ENCODE peak calls at places on chromosomes 11 and 22, in nine cellular contexts. One of them, this sample, is unnamed.

GRCh38 chr11:15333407-15333806 is 218.7 kb downstream of the INSC start:
- DNase-seq in H54: no peak
- DNase-seq in DMS53: no peak
- DNase-seq in central memory CD4-positive, alpha-beta T cell: no peak
- DNase-seq in activated naive CD8-positive, alpha-beta T cell treated with anti-CD3 and anti-CD28 coated beads, Interleukin-2, amount 50 U/mL, for 24 hours: no peak
- DNase-seq in substantia nigra: no peak
- DNase-seq in T-cell: no peak
- DNase-seq in activated naive CD4-positive, alpha-beta T cell treated with anti-CD3 and anti-CD28 coated beads for 36 hours: no peak
- DNase-seq in GM23338: no peak
- DNase-seq in this sample: no peak

GRCh38 chr11:81888391-81888790 is 845.3 kb downstream of the FAM181B start:
- DNase-seq in activated naive CD4-positive, alpha-beta T cell treated with anti-CD3 and anti-CD28 coated beads for 36 hours: no peak
- DNase-seq in central memory CD4-positive, alpha-beta T cell: no peak
- DNase-seq in T-cell: no peak
- DNase-seq in substantia nigra: no peak
- DNase-seq in DMS53: peak; percentile 65
- DNase-seq in GM23338: no peak
- DNase-seq in H54: no peak
- DNase-seq in activated naive CD8-positive, alpha-beta T cell treated with anti-CD3 and anti-CD28 coated beads, Interleukin-2, amount 50 U/mL, for 24 hours: no peak
- DNase-seq in this sample: no peak

GRCh38 chr11:61609000-61609969 is 28.4 kb upstream of the SYT7 start:
- DNase-seq in central memory CD4-positive, alpha-beta T cell: no peak
- DNase-seq in GM23338: no peak
- DNase-seq in activated naive CD4-positive, alpha-beta T cell treated with anti-CD3 and anti-CD28 coated beads for 36 hours: no peak
- DNase-seq in activated naive CD8-positive, alpha-beta T cell treated with anti-CD3 and anti-CD28 coated beads, Interleukin-2, amount 50 U/mL, for 24 hours: no peak
- DNase-seq in DMS53: peak; percentile 53
- DNase-seq in T-cell: no peak
- DNase-seq in H54: no peak
- DNase-seq in substantia nigra: no peak
- DNase-seq in this sample: no peak

GRCh38 chr11:73296501-73297230 is 11.4 kb upstream of the ARHGEF17 start:
- DNase-seq in central memory CD4-positive, alpha-beta T cell: no peak
- DNase-seq in substantia nigra: no peak
- DNase-seq in T-cell: no peak
- DNase-seq in activated naive CD4-positive, alpha-beta T cell treated with anti-CD3 and anti-CD28 coated beads for 36 hours: no peak
- DNase-seq in H54: no peak
- DNase-seq in activated naive CD8-positive, alpha-beta T cell treated with anti-CD3 and anti-CD28 coated beads, Interleukin-2, amount 50 U/mL, for 24 hours: no peak
- DNase-seq in GM23338: no peak
- DNase-seq in DMS53: no peak
- DNase-seq in this sample: no peak

GRCh38 chr11:46504817-46505613 is 88.8 kb downstream of the AMBRA1 start:
- DNase-seq in T-cell: no peak
- DNase-seq in activated naive CD4-positive, alpha-beta T cell treated with anti-CD3 and anti-CD28 coated beads for 36 hours: peak; percentile 12
- DNase-seq in GM23338: no peak
- DNase-seq in H54: no peak
- DNase-seq in activated naive CD8-positive, alpha-beta T cell treated with anti-CD3 and anti-CD28 coated beads, Interleukin-2, amount 50 U/mL, for 24 hours: no peak
- DNase-seq in DMS53: no peak
- DNase-seq in substantia nigra: no peak
- DNase-seq in central memory CD4-positive, alpha-beta T cell: no peak
- DNase-seq in this sample: no peak

GRCh38 chr22:17563936-17564391 is 666 bp downstream of the SLC25A18 start:
- DNase-seq in activated naive CD4-positive, alpha-beta T cell treated with anti-CD3 and anti-CD28 coated beads for 36 hours: no peak
- DNase-seq in activated naive CD8-positive, alpha-beta T cell treated with anti-CD3 and anti-CD28 coated beads, Interleukin-2, amount 50 U/mL, for 24 hours: no peak
- DNase-seq in GM23338: no peak
- DNase-seq in DMS53: no peak
- DNase-seq in substantia nigra: no peak
- DNase-seq in central memory CD4-positive, alpha-beta T cell: no peak
- DNase-seq in H54: no peak
- DNase-seq in T-cell: no peak
- DNase-seq in this sample: no peak

GRCh38 chr11:44993971-44994705 is 43.5 kb upstream of the TP53I11 start:
- DNase-seq in T-cell: no peak
- DNase-seq in GM23338: no peak
- DNase-seq in substantia nigra: no peak
- DNase-seq in DMS53: no peak
- DNase-seq in activated naive CD8-positive, alpha-beta T cell treated with anti-CD3 and anti-CD28 coated beads, Interleukin-2, amount 50 U/mL, for 24 hours: no peak
- DNase-seq in central memory CD4-positive, alpha-beta T cell: no peak
- DNase-seq in H54: no peak
- DNase-seq in activated naive CD4-positive, alpha-beta T cell treated with anti-CD3 and anti-CD28 coated beads for 36 hours: no peak
- DNase-seq in this sample: no peak

GRCh38 chr22:42418811-42419243 is 13.4 kb downstream of the NFAM1 start:
- DNase-seq in DMS53: no peak
- DNase-seq in substantia nigra: no peak
- DNase-seq in activated naive CD4-positive, alpha-beta T cell treated with anti-CD3 and anti-CD28 coated beads for 36 hours: no peak
- DNase-seq in central memory CD4-positive, alpha-beta T cell: no peak
- DNase-seq in T-cell: no peak
- DNase-seq in activated naive CD8-positive, alpha-beta T cell treated with anti-CD3 and anti-CD28 coated beads, Interleukin-2, amount 50 U/mL, for 24 hours: no peak
- DNase-seq in GM23338: no peak
- DNase-seq in H54: no peak
- DNase-seq in this sample: no peak

GRCh38 chr11:61071208-61071681 is 31.0 kb upstream of the CD5 start:
- DNase-seq in activated naive CD4-positive, alpha-beta T cell treated with anti-CD3 and anti-CD28 coated beads for 36 hours: peak; percentile 75
- DNase-seq in T-cell: peak; percentile 46
- DNase-seq in H54: no peak
- DNase-seq in substantia nigra: no peak
- DNase-seq in GM23338: no peak
- DNase-seq in central memory CD4-positive, alpha-beta T cell: peak; percentile 68
- DNase-seq in activated naive CD8-positive, alpha-beta T cell treated with anti-CD3 and anti-CD28 coated beads, Interleukin-2, amount 50 U/mL, for 24 hours: peak; percentile 65
- DNase-seq in DMS53: no peak
- DNase-seq in this sample: no peak

GRCh38 chr11:117273550-117274289 is 17.4 kb upstream of the BACE1-AS start:
- DNase-seq in activated naive CD4-positive, alpha-beta T cell treated with anti-CD3 and anti-CD28 coated beads for 36 hours: no peak
- DNase-seq in activated naive CD8-positive, alpha-beta T cell treated with anti-CD3 and anti-CD28 coated beads, Interleukin-2, amount 50 U/mL, for 24 hours: no peak
- DNase-seq in T-cell: no peak
- DNase-seq in central memory CD4-positive, alpha-beta T cell: no peak
- DNase-seq in GM23338: peak; percentile 59
- DNase-seq in substantia nigra: no peak
- DNase-seq in DMS53: no peak
- DNase-seq in H54: peak; percentile 26
- DNase-seq in this sample: no peak

GRCh38 chr11:77211040-77211451 is 83.0 kb downstream of the MYO7A start:
- DNase-seq in H54: no peak
- DNase-seq in activated naive CD4-positive, alpha-beta T cell treated with anti-CD3 and anti-CD28 coated beads for 36 hours: no peak
- DNase-seq in T-cell: no peak
- DNase-seq in GM23338: no peak
- DNase-seq in central memory CD4-positive, alpha-beta T cell: no peak
- DNase-seq in substantia nigra: no peak
- DNase-seq in DMS53: no peak
- DNase-seq in activated naive CD8-positive, alpha-beta T cell treated with anti-CD3 and anti-CD28 coated beads, Interleukin-2, amount 50 U/mL, for 24 hours: no peak
- DNase-seq in this sample: no peak

GRCh38 chr11:123302751-123303195 is 107.7 kb upstream of the CLMP start:
- DNase-seq in T-cell: no peak
- DNase-seq in substantia nigra: no peak
- DNase-seq in activated naive CD8-positive, alpha-beta T cell treated with anti-CD3 and anti-CD28 coated beads, Interleukin-2, amount 50 U/mL, for 24 hours: peak; percentile 28
- DNase-seq in central memory CD4-positive, alpha-beta T cell: no peak
- DNase-seq in GM23338: peak; percentile 38
- DNase-seq in H54: peak; percentile 31
- DNase-seq in activated naive CD4-positive, alpha-beta T cell treated with anti-CD3 and anti-CD28 coated beads for 36 hours: peak; percentile 70
- DNase-seq in DMS53: no peak
- DNase-seq in this sample: no peak

GRCh38 chr11:116687458-116688201 is 85.2 kb downstream of the BUD13 start:
- DNase-seq in T-cell: no peak
- DNase-seq in activated naive CD4-positive, alpha-beta T cell treated with anti-CD3 and anti-CD28 coated beads for 36 hours: no peak
- DNase-seq in DMS53: no peak
- DNase-seq in activated naive CD8-positive, alpha-beta T cell treated with anti-CD3 and anti-CD28 coated beads, Interleukin-2, amount 50 U/mL, for 24 hours: no peak
- DNase-seq in substantia nigra: no peak
- DNase-seq in H54: no peak
- DNase-seq in GM23338: peak; percentile 92
- DNase-seq in central memory CD4-positive, alpha-beta T cell: no peak
- DNase-seq in this sample: no peak

GRCh38 chr11:111307472-111308108 is 9.2 kb downstream of the POU2AF3 start:
- DNase-seq in GM23338: no peak
- DNase-seq in activated naive CD8-positive, alpha-beta T cell treated with anti-CD3 and anti-CD28 coated beads, Interleukin-2, amount 50 U/mL, for 24 hours: no peak
- DNase-seq in substantia nigra: no peak
- DNase-seq in central memory CD4-positive, alpha-beta T cell: no peak
- DNase-seq in H54: no peak
- DNase-seq in DMS53: peak; percentile 91
- DNase-seq in T-cell: no peak
- DNase-seq in activated naive CD4-positive, alpha-beta T cell treated with anti-CD3 and anti-CD28 coated beads for 36 hours: no peak
- DNase-seq in this sample: no peak

GRCh38 chr11:119030029-119030328 is 698 bp downstream of the SLC37A4 start:
- DNase-seq in central memory CD4-positive, alpha-beta T cell: no peak
- DNase-seq in activated naive CD4-positive, alpha-beta T cell treated with anti-CD3 and anti-CD28 coated beads for 36 hours: no peak
- DNase-seq in T-cell: no peak
- DNase-seq in H54: no peak
- DNase-seq in DMS53: no peak
- DNase-seq in substantia nigra: no peak
- DNase-seq in GM23338: no peak
- DNase-seq in activated naive CD8-positive, alpha-beta T cell treated with anti-CD3 and anti-CD28 coated beads, Interleukin-2, amount 50 U/mL, for 24 hours: no peak
- DNase-seq in this sample: no peak

GRCh38 chr11:73361953-73362776 is 14.0 kb upstream of the RELT start:
- DNase-seq in DMS53: no peak
- DNase-seq in central memory CD4-positive, alpha-beta T cell: no peak
- DNase-seq in T-cell: no peak
- DNase-seq in GM23338: peak; percentile 92
- DNase-seq in activated naive CD4-positive, alpha-beta T cell treated with anti-CD3 and anti-CD28 coated beads for 36 hours: no peak
- DNase-seq in activated naive CD8-positive, alpha-beta T cell treated with anti-CD3 and anti-CD28 coated beads, Interleukin-2, amount 50 U/mL, for 24 hours: no peak
- DNase-seq in substantia nigra: no peak
- DNase-seq in H54: no peak
- DNase-seq in this sample: peak; percentile 65

GRCh38 chr22:39457546-39458442 is 982 bp downstream of the MGAT3 start:
- DNase-seq in substantia nigra: no peak
- DNase-seq in activated naive CD4-positive, alpha-beta T cell treated with anti-CD3 and anti-CD28 coated beads for 36 hours: no peak
- DNase-seq in H54: no peak
- DNase-seq in central memory CD4-positive, alpha-beta T cell: no peak
- DNase-seq in DMS53: no peak
- DNase-seq in activated naive CD8-positive, alpha-beta T cell treated with anti-CD3 and anti-CD28 coated beads, Interleukin-2, amount 50 U/mL, for 24 hours: no peak
- DNase-seq in GM23338: no peak
- DNase-seq in T-cell: no peak
- DNase-seq in this sample: no peak

GRCh38 chr11:95788921-95789505 is 569 bp downstream of the FAM76B start:
- DNase-seq in substantia nigra: no peak
- DNase-seq in H54: peak; percentile 3
- DNase-seq in T-cell: peak; percentile 20
- DNase-seq in activated naive CD8-positive, alpha-beta T cell treated with anti-CD3 and anti-CD28 coated beads, Interleukin-2, amount 50 U/mL, for 24 hours: peak; percentile 36
- DNase-seq in activated naive CD4-positive, alpha-beta T cell treated with anti-CD3 and anti-CD28 coated beads for 36 hours: peak; percentile 28
- DNase-seq in GM23338: peak; percentile 78
- DNase-seq in DMS53: peak; percentile 66
- DNase-seq in central memory CD4-positive, alpha-beta T cell: peak; percentile 38
- DNase-seq in this sample: peak; percentile 59

GRCh38 chr11:60367009-60367408 is 11.3 kb upstream of the MS4A7 start:
- DNase-seq in T-cell: no peak
- DNase-seq in activated naive CD8-positive, alpha-beta T cell treated with anti-CD3 and anti-CD28 coated beads, Interleukin-2, amount 50 U/mL, for 24 hours: no peak
- DNase-seq in central memory CD4-positive, alpha-beta T cell: no peak
- DNase-seq in activated naive CD4-positive, alpha-beta T cell treated with anti-CD3 and anti-CD28 coated beads for 36 hours: peak; percentile 18
- DNase-seq in GM23338: peak; percentile 50
- DNase-seq in substantia nigra: no peak
- DNase-seq in DMS53: no peak
- DNase-seq in H54: no peak
- DNase-seq in this sample: no peak

GRCh38 chr11:34926101-34926830 is 9.8 kb downstream of the PDHX start:
- DNase-seq in H54: no peak
- DNase-seq in substantia nigra: no peak
- DNase-seq in GM23338: peak; percentile 58
- DNase-seq in T-cell: no peak
- DNase-seq in activated naive CD4-positive, alpha-beta T cell treated with anti-CD3 and anti-CD28 coated beads for 36 hours: peak; percentile 22
- DNase-seq in central memory CD4-positive, alpha-beta T cell: peak; percentile 48
- DNase-seq in activated naive CD8-positive, alpha-beta T cell treated with anti-CD3 and anti-CD28 coated beads, Interleukin-2, amount 50 U/mL, for 24 hours: no peak
- DNase-seq in DMS53: peak; percentile 60
- DNase-seq in this sample: peak; percentile 11

GRCh38 chr11:61071880-61072279 is 30.4 kb upstream of the CD5 start:
- DNase-seq in central memory CD4-positive, alpha-beta T cell: no peak
- DNase-seq in activated naive CD4-positive, alpha-beta T cell treated with anti-CD3 and anti-CD28 coated beads for 36 hours: peak; percentile 3
- DNase-seq in DMS53: no peak
- DNase-seq in T-cell: no peak
- DNase-seq in substantia nigra: no peak
- DNase-seq in GM23338: no peak
- DNase-seq in H54: no peak
- DNase-seq in activated naive CD8-positive, alpha-beta T cell treated with anti-CD3 and anti-CD28 coated beads, Interleukin-2, amount 50 U/mL, for 24 hours: no peak
- DNase-seq in this sample: no peak

GRCh38 chr11:10301656-10302293 is 3.1 kb upstream of the ADM start:
- DNase-seq in central memory CD4-positive, alpha-beta T cell: no peak
- DNase-seq in T-cell: no peak
- DNase-seq in GM23338: no peak
- DNase-seq in H54: no peak
- DNase-seq in activated naive CD4-positive, alpha-beta T cell treated with anti-CD3 and anti-CD28 coated beads for 36 hours: no peak
- DNase-seq in DMS53: no peak
- DNase-seq in substantia nigra: no peak
- DNase-seq in activated naive CD8-positive, alpha-beta T cell treated with anti-CD3 and anti-CD28 coated beads, Interleukin-2, amount 50 U/mL, for 24 hours: no peak
- DNase-seq in this sample: no peak

GRCh38 chr22:31491218-31491962 is 1.7 kb upstream of the EIF4ENIF1 start:
- DNase-seq in T-cell: no peak
- DNase-seq in GM23338: peak; percentile 52
- DNase-seq in substantia nigra: no peak
- DNase-seq in H54: no peak
- DNase-seq in activated naive CD4-positive, alpha-beta T cell treated with anti-CD3 and anti-CD28 coated beads for 36 hours: no peak
- DNase-seq in activated naive CD8-positive, alpha-beta T cell treated with anti-CD3 and anti-CD28 coated beads, Interleukin-2, amount 50 U/mL, for 24 hours: no peak
- DNase-seq in central memory CD4-positive, alpha-beta T cell: no peak
- DNase-seq in DMS53: no peak
- DNase-seq in this sample: no peak

GRCh38 chr11:9002920-9003572 is 755 bp downstream of the NRIP3 start:
- DNase-seq in T-cell: no peak
- DNase-seq in activated naive CD8-positive, alpha-beta T cell treated with anti-CD3 and anti-CD28 coated beads, Interleukin-2, amount 50 U/mL, for 24 hours: peak; percentile 38
- DNase-seq in DMS53: peak; percentile 49
- DNase-seq in GM23338: peak; percentile 27
- DNase-seq in H54: no peak
- DNase-seq in substantia nigra: no peak
- DNase-seq in central memory CD4-positive, alpha-beta T cell: peak; percentile 3
- DNase-seq in activated naive CD4-positive, alpha-beta T cell treated with anti-CD3 and anti-CD28 coated beads for 36 hours: peak; percentile 41
- DNase-seq in this sample: no peak

GRCh38 chr11:121561240-121561639 is 108.5 kb upstream of the SORL1-AS1 start:
- DNase-seq in activated naive CD4-positive, alpha-beta T cell treated with anti-CD3 and anti-CD28 coated beads for 36 hours: peak; percentile 31
- DNase-seq in activated naive CD8-positive, alpha-beta T cell treated with anti-CD3 and anti-CD28 coated beads, Interleukin-2, amount 50 U/mL, for 24 hours: no peak
- DNase-seq in T-cell: no peak
- DNase-seq in substantia nigra: no peak
- DNase-seq in GM23338: no peak
- DNase-seq in central memory CD4-positive, alpha-beta T cell: no peak
- DNase-seq in DMS53: no peak
- DNase-seq in H54: no peak
- DNase-seq in this sample: no peak

GRCh38 chr11:111788051-111788450 is 21.9 kb upstream of the PPP2R1B start:
- DNase-seq in H54: no peak
- DNase-seq in DMS53: no peak
- DNase-seq in substantia nigra: no peak
- DNase-seq in central memory CD4-positive, alpha-beta T cell: no peak
- DNase-seq in activated naive CD8-positive, alpha-beta T cell treated with anti-CD3 and anti-CD28 coated beads, Interleukin-2, amount 50 U/mL, for 24 hours: no peak
- DNase-seq in GM23338: no peak
- DNase-seq in T-cell: no peak
- DNase-seq in activated naive CD4-positive, alpha-beta T cell treated with anti-CD3 and anti-CD28 coated beads for 36 hours: no peak
- DNase-seq in this sample: no peak

GRCh38 chr22:46004105-46004866 is 27.3 kb upstream of the WNT7B start:
- DNase-seq in GM23338: no peak
- DNase-seq in DMS53: no peak
- DNase-seq in activated naive CD8-positive, alpha-beta T cell treated with anti-CD3 and anti-CD28 coated beads, Interleukin-2, amount 50 U/mL, for 24 hours: peak; percentile 44
- DNase-seq in activated naive CD4-positive, alpha-beta T cell treated with anti-CD3 and anti-CD28 coated beads for 36 hours: no peak
- DNase-seq in T-cell: no peak
- DNase-seq in central memory CD4-positive, alpha-beta T cell: no peak
- DNase-seq in substantia nigra: no peak
- DNase-seq in H54: no peak
- DNase-seq in this sample: no peak

GRCh38 chr22:30228509-30229359 is 17.8 kb downstream of the LIF start:
- DNase-seq in central memory CD4-positive, alpha-beta T cell: no peak
- DNase-seq in GM23338: no peak
- DNase-seq in H54: peak; percentile 49
- DNase-seq in activated naive CD4-positive, alpha-beta T cell treated with anti-CD3 and anti-CD28 coated beads for 36 hours: no peak
- DNase-seq in T-cell: no peak
- DNase-seq in activated naive CD8-positive, alpha-beta T cell treated with anti-CD3 and anti-CD28 coated beads, Interleukin-2, amount 50 U/mL, for 24 hours: no peak
- DNase-seq in DMS53: peak; percentile 15
- DNase-seq in substantia nigra: no peak
- DNase-seq in this sample: no peak

GRCh38 chr11:1654388-1655167 is 25.0 kb downstream of the KRTAP5-5 start:
- DNase-seq in activated naive CD4-positive, alpha-beta T cell treated with anti-CD3 and anti-CD28 coated beads for 36 hours: no peak
- DNase-seq in central memory CD4-positive, alpha-beta T cell: no peak
- DNase-seq in GM23338: no peak
- DNase-seq in T-cell: no peak
- DNase-seq in substantia nigra: no peak
- DNase-seq in DMS53: no peak
- DNase-seq in activated naive CD8-positive, alpha-beta T cell treated with anti-CD3 and anti-CD28 coated beads, Interleukin-2, amount 50 U/mL, for 24 hours: no peak
- DNase-seq in H54: no peak
- DNase-seq in this sample: no peak

GRCh38 chr22:38811241-38811640 is 17.3 kb upstream of the DNAL4 start:
- DNase-seq in GM23338: no peak
- DNase-seq in activated naive CD4-positive, alpha-beta T cell treated with anti-CD3 and anti-CD28 coated beads for 36 hours: no peak
- DNase-seq in activated naive CD8-positive, alpha-beta T cell treated with anti-CD3 and anti-CD28 coated beads, Interleukin-2, amount 50 U/mL, for 24 hours: no peak
- DNase-seq in DMS53: no peak
- DNase-seq in substantia nigra: no peak
- DNase-seq in H54: no peak
- DNase-seq in central memory CD4-positive, alpha-beta T cell: no peak
- DNase-seq in T-cell: no peak
- DNase-seq in this sample: no peak

GRCh38 chr11:34732831-34733230 is 111.9 kb downstream of the EHF start:
- DNase-seq in substantia nigra: no peak
- DNase-seq in T-cell: no peak
- DNase-seq in H54: no peak
- DNase-seq in GM23338: no peak
- DNase-seq in activated naive CD4-positive, alpha-beta T cell treated with anti-CD3 and anti-CD28 coated beads for 36 hours: no peak
- DNase-seq in activated naive CD8-positive, alpha-beta T cell treated with anti-CD3 and anti-CD28 coated beads, Interleukin-2, amount 50 U/mL, for 24 hours: no peak
- DNase-seq in central memory CD4-positive, alpha-beta T cell: no peak
- DNase-seq in DMS53: peak; percentile 63
- DNase-seq in this sample: no peak